ENCODE peak calls at places on chromosome 13, in nine cellular contexts. R, O, U, H, Q, W, G, T and C are unnamed samples.
A peak's percentile ranks its signal among the peaks of the same experiment; 100 is the strongest.

GRCh38 chr13:79777504-79777903 is 296.5 kb downstream of the NDFIP2 start:
- DNase-seq in R (no peak), O (no peak), U (no peak), H (no peak), Q (no peak), W (no peak), G (no peak), T (no peak), C (no peak)

GRCh38 chr13:25085125-25085742 is 10.7 kb upstream of the PABPC3 start:
- DNase-seq in R (peak; percentile 63), O (peak; percentile 11), U (peak; percentile 17), H (peak; percentile 3), Q (no peak), W (no peak), G (no peak), T (peak; percentile 84), C (peak; percentile 39)

GRCh38 chr13:42219051-42219450 is 52.9 kb upstream of the AKAP11 start:
- DNase-seq in R (no peak), O (no peak), U (no peak), H (no peak), Q (no peak), W (no peak), G (no peak), T (no peak), C (no peak)

GRCh38 chr13:46605089-46605488 is 52.1 kb downstream of the LRCH1 start:
- DNase-seq in R (no peak), O (no peak), U (no peak), H (no peak), Q (no peak), W (peak; percentile 27), G (no peak), T (no peak), C (no peak)

GRCh38 chr13:80437212-80437611 is 96.3 kb upstream of the SPRY2 start:
- DNase-seq in R (no peak), O (no peak), U (no peak), H (no peak), Q (no peak), W (no peak), G (no peak), T (no peak), C (no peak)

GRCh38 chr13:27280009-27280646 is 9.5 kb downstream of the RASL11A start:
- DNase-seq in R (peak; percentile 92), O (no peak), U (no peak), H (no peak), Q (no peak), W (no peak), G (no peak), T (no peak), C (no peak)

GRCh38 chr13:62014299-62014698 is 598.6 kb upstream of the PCDH20 start:
- DNase-seq in R (peak; percentile 54), O (no peak), U (no peak), H (no peak), Q (no peak), W (no peak), G (no peak), T (peak; percentile 38), C (no peak)

GRCh38 chr13:26710166-26710565 is 50.4 kb downstream of the GPR12 start:
- DNase-seq in R (no peak), O (no peak), U (no peak), H (no peak), Q (no peak), W (no peak), G (no peak), T (peak; percentile 51), C (no peak)

GRCh38 chr13:94548382-94549240 is 47.3 kb downstream of the TGDS start:
- DNase-seq in R (peak; percentile 46), O (peak; percentile 58), U (no peak), H (no peak), Q (no peak), W (peak; percentile 53), G (no peak), T (peak; percentile 80), C (no peak)

GRCh38 chr13:73059460-73060250 is 850 bp downstream of the KLF5 start:
- DNase-seq in R (peak; percentile 43), O (no peak), U (peak; percentile 48), H (no peak), Q (peak; percentile 9), W (peak; percentile 87), G (no peak), T (peak; percentile 80), C (no peak)

GRCh38 chr13:49247722-49248432 is at the start of gene CDADC1:
- DNase-seq in R (peak; percentile 93), O (peak; percentile 94), U (peak; percentile 93), H (peak; percentile 79), Q (peak; percentile 90), W (peak; percentile 97), G (peak; percentile 76), T (peak; percentile 99), C (peak; percentile 74)

GRCh38 chr13:20546559-20546958 is 20.4 kb upstream of the IFT88 start:
- DNase-seq in R (no peak), O (no peak), U (no peak), H (no peak), Q (no peak), W (no peak), G (no peak), T (no peak), C (no peak)

GRCh38 chr13:23956106-23956505 is 58.8 kb upstream of the C1QTNF9B start:
- DNase-seq in R (peak; percentile 93), O (peak; percentile 52), U (no peak), H (no peak), Q (no peak), W (no peak), G (no peak), T (no peak), C (no peak)

GRCh38 chr13:24053505-24054251 is 106.8 kb upstream of the SPATA13 start:
- DNase-seq in R (peak; percentile 91), O (peak; percentile 65), U (peak; percentile 43), H (peak; percentile 29), Q (peak; percentile 37), W (peak; percentile 82), G (no peak), T (peak; percentile 90), C (peak; percentile 80)

GRCh38 chr13:39123578-39123977 is 85.3 kb downstream of the NHLRC3 start:
- DNase-seq in R (no peak), O (no peak), U (no peak), H (no peak), Q (no peak), W (no peak), G (no peak), T (no peak), C (no peak)

GRCh38 chr13:41132512-41133152 is at the start of gene KBTBD6:
- DNase-seq in R (peak; percentile 98), O (peak; percentile 99), U (peak; percentile 96), H (peak; percentile 98), Q (peak; percentile 89), W (peak; percentile 95), G (peak; percentile 99), T (peak; percentile 99), C (peak; percentile 97)

GRCh38 chr13:41133951-41134350 is 1.3 kb upstream of the KBTBD6 start:
- DNase-seq in R (no peak), O (no peak), U (no peak), H (no peak), Q (no peak), W (no peak), G (no peak), T (no peak), C (no peak)

GRCh38 chr13:41127746-41128145 is 4.9 kb downstream of the KBTBD6 start:
- DNase-seq in R (no peak), O (peak; percentile 17), U (no peak), H (no peak), Q (no peak), W (no peak), G (no peak), T (no peak), C (no peak)

DNA sequence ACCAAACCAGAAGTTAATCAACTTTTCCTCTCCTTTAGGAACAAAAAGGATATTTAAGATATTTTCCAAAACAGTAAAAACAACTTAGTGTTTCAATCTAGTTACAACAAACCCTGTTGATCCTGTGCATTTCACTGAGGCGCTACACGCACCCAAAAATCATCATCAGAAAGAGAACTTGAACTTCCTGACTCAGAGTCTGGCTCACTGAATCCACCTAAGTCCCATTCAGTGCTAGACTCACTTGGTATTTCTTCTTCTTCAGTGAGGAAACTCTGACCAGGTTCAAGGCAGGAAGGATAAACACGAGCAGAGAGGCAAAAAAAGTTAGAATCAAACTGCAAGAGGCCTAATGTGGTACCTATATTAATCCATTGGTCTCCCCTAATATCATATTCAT is 2.2 kb downstream of the KBTBD6 start:
- DNase-seq in R (no peak), O (no peak), U (no peak), H (no peak), Q (no peak), W (no peak), G (no peak), T (no peak), C (no peak)
- H3K4me3 ChIP-seq in R (peak overlapping the region; percentile 53), O (peak overlapping the region; percentile 29), U (no peak overlapping the region), H (peak overlapping the region; percentile 69), Q (peak overlapping the region; percentile 53), W (no peak overlapping the region), G (peak overlapping the region; percentile 37), T (peak overlapping the region; percentile 43), C (no peak overlapping the region)

DNA sequence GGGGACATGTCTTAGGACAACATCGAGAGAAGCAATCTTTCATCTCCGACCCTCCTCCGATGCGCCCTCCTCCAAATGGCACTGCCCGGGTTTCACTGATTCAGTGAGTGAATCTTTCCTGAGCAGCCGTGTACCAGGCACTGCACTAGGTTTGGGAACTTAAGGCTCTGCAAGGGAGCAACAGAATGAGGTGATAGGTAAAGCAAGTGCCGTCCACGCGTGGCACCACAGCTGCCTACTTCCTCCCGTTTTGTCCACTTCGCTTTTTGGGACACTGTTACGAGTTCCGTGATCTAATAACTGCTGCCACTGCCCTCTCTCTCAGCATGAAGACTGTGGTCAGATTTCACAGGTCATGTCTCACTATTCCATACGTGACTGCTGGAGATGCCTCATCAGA is 131.0 kb downstream of the TEX29 start:
- DNase-seq in R (no peak), O (no peak), U (no peak), H (no peak), Q (no peak), W (no peak), G (no peak), T (no peak), C (no peak)
- H3K4me3 ChIP-seq in R (no peak overlapping the region), O (no peak overlapping the region), U (no peak overlapping the region), H (no peak overlapping the region), Q (no peak overlapping the region), W (no peak overlapping the region), G (no peak overlapping the region), T (no peak overlapping the region), C (no peak overlapping the region)

GRCh38 chr13:99303863-99304521 is 3.2 kb downstream of the GPR183 start:
- DNase-seq in R (no peak), O (no peak), U (no peak), H (no peak), Q (peak; percentile 28), W (no peak), G (no peak), T (no peak), C (no peak)
- H3K4me3 ChIP-seq in R (no peak overlapping the region), O (no peak overlapping the region), U (no peak overlapping the region), H (no peak overlapping the region), Q (peak overlapping the region; percentile 50), W (no peak overlapping the region), G (no peak overlapping the region), T (no peak overlapping the region), C (no peak overlapping the region)

DNA sequence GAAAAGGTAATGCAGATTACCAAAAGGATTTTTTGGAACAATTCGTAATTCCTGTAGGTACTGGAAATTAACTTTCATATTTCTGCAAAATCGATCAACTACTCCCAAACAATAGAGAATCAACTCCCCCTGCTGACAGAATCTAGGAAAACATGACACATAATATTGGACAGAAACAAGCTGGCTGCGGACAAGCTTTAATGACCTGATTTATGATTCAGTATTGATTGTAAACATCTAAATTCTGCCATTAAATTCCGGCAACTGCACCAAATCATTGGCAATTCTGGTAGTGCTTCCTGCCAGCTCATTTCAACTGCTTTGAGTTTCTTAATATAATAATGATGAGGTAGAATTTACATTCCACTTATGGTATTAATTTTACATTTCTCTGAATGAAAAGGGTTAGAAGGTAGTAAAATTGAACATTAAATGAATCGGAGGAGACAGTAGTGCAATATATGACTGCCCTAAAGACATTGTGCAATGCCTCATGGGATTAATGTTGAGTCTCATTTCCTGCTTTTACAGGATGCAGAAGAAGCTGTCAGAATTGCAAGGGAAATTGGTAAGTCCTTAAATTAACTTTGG is 146.5 kb downstream of the PCCA start:
- DNase-seq in R (peak; percentile 63), O (peak; percentile 74), U (peak; percentile 20), H (peak; percentile 56), Q (no peak), W (no peak), G (no peak), T (peak; percentile 51), C (peak; percentile 47)
- H3K4me3 ChIP-seq in R (no peak overlapping the region), O (no peak overlapping the region), U (no peak overlapping the region), H (no peak overlapping the region), Q (no peak overlapping the region), W (no peak overlapping the region), G (no peak overlapping the region), T (no peak overlapping the region), C (no peak overlapping the region)